ENCODE peak calls at places on chromosomes 11 and 22, in four cellular contexts. C, S, N and R are unnamed samples.

GRCh38 chr11:77542296-77542695 is 47.5 kb upstream of the AQP11 start:
- DNase-seq in C (no peak), S (peak; percentile 47), N (peak; percentile 61), R (peak; percentile 48)

GRCh38 chr11:93822359-93822758 is 28.1 kb downstream of the VSTM5 start:
- DNase-seq in C (no peak), S (no peak), N (peak; percentile 20), R (peak; percentile 6)

GRCh38 chr11:80593981-80594380 is 1153.2 kb upstream of the TENM4 start:
- DNase-seq in C (peak; percentile 8), S (no peak), N (no peak), R (no peak)

GRCh38 chr11:73003083-73003482 is 139.0 kb downstream of the FCHSD2 start:
- DNase-seq in C (no peak), S (no peak), N (no peak), R (no peak)

GRCh38 chr11:115134886-115135285 is 369.3 kb downstream of the CADM1 start:
- DNase-seq in C (no peak), S (no peak), N (no peak), R (no peak)

GRCh38 chr11:69375316-69376154 is 81.6 kb downstream of the MYEOV start:
- DNase-seq in C (no peak), S (no peak), N (no peak), R (no peak)

GRCh38 chr11:110564676-110565343 is 135.1 kb downstream of the FDX1 start:
- DNase-seq in C (no peak), S (no peak), N (no peak), R (no peak)

GRCh38 chr22:45353816-45354215 is 44.1 kb downstream of the FAM118A start:
- DNase-seq in C (no peak), S (no peak), N (no peak), R (no peak)

GRCh38 chr22:23913306-23913660 is 19.1 kb downstream of the MIF start:
- DNase-seq in C (no peak), S (no peak), N (no peak), R (no peak)

GRCh38 chr11:61486779-61487178 is 21.8 kb upstream of the LRRC10B start:
- DNase-seq in C (no peak), S (no peak), N (no peak), R (no peak)

GRCh38 chr11:67646535-67647336 is 3.8 kb downstream of the ACY3 start:
- DNase-seq in C (no peak), S (no peak), N (no peak), R (no peak)

GRCh38 chr22:43980996-43981395 is 25.8 kb downstream of the SAMM50 start:
- DNase-seq in C (no peak), S (no peak), N (no peak), R (no peak)

GRCh38 chr11:61041755-61042518 is 60.4 kb upstream of the CD5 start:
- DNase-seq in C (no peak), S (no peak), N (peak; percentile 7), R (no peak)

GRCh38 chr11:8610532-8611116 is 16.6 kb upstream of the STK33 start:
- DNase-seq in C (no peak), S (no peak), N (no peak), R (no peak)

GRCh38 chr11:7982582-7983119 is 4.5 kb upstream of the EIF3F start:
- DNase-seq in C (no peak), S (no peak), N (no peak), R (no peak)

GRCh38 chr22:36379593-36380361 is 8.0 kb downstream of the MYH9 start:
- DNase-seq in C (no peak), S (no peak), N (peak; percentile 61), R (no peak)

GRCh38 chr22:29842740-29843139 is 4.7 kb upstream of the ASCC2 start:
- DNase-seq in C (no peak), S (peak; percentile 75), N (peak; percentile 94), R (peak; percentile 81)

GRCh38 chr22:36925388-36926290 is 12.2 kb downstream of the CSF2RB start:
- DNase-seq in C (no peak), S (peak; percentile 50), N (peak; percentile 90), R (no peak)

GRCh38 chr11:117859713-117860112 is 16.7 kb downstream of the FXYD6 start:
- DNase-seq in C (no peak), S (no peak), N (no peak), R (no peak)

GRCh38 chr11:123407124-123407995 is 22.7 kb upstream of the GRAMD1B start:
- DNase-seq in C (peak; percentile 26), S (peak; percentile 46), N (peak; percentile 85), R (peak; percentile 76)